ENCODE peak calls at places on chromosome 14, in nine cellular contexts. D, C, Q, M, X, W, U, S and I are unnamed samples.

GRCh38 chr14:69559581-69560011 is 15.1 kb downstream of the CCDC177 start:
- DNase-seq in U (peak; percentile 52), M (peak; percentile 42), D (no peak), W (no peak), Q (no peak), X (peak; percentile 26), C (no peak), S (no peak), I (no peak)

GRCh38 chr14:98259881-98260280 is 1012.1 kb downstream of the BCL11B start:
- DNase-seq in W (no peak), C (no peak), X (no peak), Q (no peak), S (no peak), U (no peak), M (no peak), D (no peak), I (no peak)

GRCh38 chr14:91225025-91225424 is 19.5 kb downstream of the GPR68 start:
- DNase-seq in S (no peak), W (no peak), U (no peak), M (peak; percentile 6), D (no peak), Q (no peak), C (no peak), X (peak; percentile 49), I (no peak)

GRCh38 chr14:91947196-91948184 is at the start of gene FBLN5:
- DNase-seq in U (no peak), Q (peak; percentile 84), D (no peak), M (peak; percentile 69), W (peak; percentile 22), C (no peak), S (peak; percentile 24), X (peak; percentile 56), I (peak; percentile 24)

GRCh38 chr14:37399517-37399916 is 195.5 kb downstream of the FOXA1 start:
- DNase-seq in W (no peak), C (no peak), D (no peak), Q (no peak), M (no peak), U (no peak), S (no peak), X (no peak), I (no peak)

GRCh38 chr14:69763761-69764510 is 3.0 kb upstream of the SRSF5 start:
- DNase-seq in W (no peak), X (no peak), Q (no peak), C (no peak), M (no peak), S (no peak), U (no peak), D (no peak), I (no peak)

GRCh38 chr14:29069228-29069627 is 302.6 kb downstream of the FOXG1 start:
- DNase-seq in W (no peak), U (no peak), Q (no peak), M (no peak), D (no peak), S (no peak), C (no peak), X (no peak), I (no peak)

GRCh38 chr14:22996823-22997301 is 13.1 kb downstream of the C14orf93 start:
- DNase-seq in C (no peak), W (no peak), S (no peak), Q (peak; percentile 72), D (no peak), X (no peak), U (no peak), M (no peak), I (no peak)

GRCh38 chr14:60589442-60589841 is 59.8 kb downstream of the SIX1 start:
- DNase-seq in C (no peak), Q (no peak), S (no peak), M (no peak), W (no peak), U (no peak), D (no peak), X (no peak), I (no peak)

GRCh38 chr14:92558319-92558718 is 44.7 kb downstream of the RIN3 start:
- DNase-seq in C (no peak), X (no peak), U (no peak), S (no peak), Q (no peak), M (no peak), W (no peak), D (no peak), I (no peak)

GRCh38 chr14:76467843-76468242 is 91.9 kb downstream of the ESRRB start:
- DNase-seq in Q (no peak), M (no peak), C (no peak), S (no peak), W (no peak), U (no peak), D (no peak), X (no peak), I (no peak)

GRCh38 chr14:101962503-101962874 is 1.9 kb upstream of the DYNC1H1 start:
- DNase-seq in C (no peak), D (no peak), X (peak; percentile 92), U (no peak), Q (peak; percentile 56), M (peak; percentile 77), W (no peak), S (no peak), I (no peak)

GRCh38 chr14:61536661-61537566 is 158.4 kb upstream of the HIF1A start:
- DNase-seq in S (no peak), X (no peak), Q (no peak), U (no peak), W (no peak), C (no peak), M (no peak), D (no peak), I (no peak)

GRCh38 chr14:59020382-59020781 is 168.1 kb upstream of the DAAM1 start:
- DNase-seq in S (no peak), W (no peak), Q (no peak), D (no peak), M (peak; percentile 37), C (no peak), U (no peak), X (peak; percentile 44), I (no peak)

GRCh38 chr14:68781161-68782021 is 11.5 kb downstream of the ZFP36L1 start:
- DNase-seq in U (no peak), X (no peak), Q (peak; percentile 58), M (peak; percentile 36), S (no peak), W (peak; percentile 60), D (no peak), C (no peak), I (peak; percentile 54)

GRCh38 chr14:23321572-23322547 is 603 bp downstream of the PABPN1 start:
- DNase-seq in W (peak; percentile 20), S (peak; percentile 34), M (peak; percentile 69), Q (no peak), D (no peak), C (no peak), X (peak; percentile 58), U (peak; percentile 44), I (peak; percentile 51)

GRCh38 chr14:79567306-79567705 is 644.0 kb downstream of the DIO2 start:
- DNase-seq in W (no peak), C (no peak), U (no peak), D (no peak), S (no peak), X (no peak), Q (no peak), M (no peak), I (no peak)

GRCh38 chr14:74302160-74302628 is 540 bp downstream of the ABCD4 start:
- DNase-seq in S (no peak), W (no peak), D (no peak), Q (no peak), C (no peak), M (peak; percentile 56), U (no peak), X (peak; percentile 56), I (no peak)

GRCh38 chr14:92923744-92924103 is 774 bp downstream of the CHGA start:
- DNase-seq in Q (no peak), M (no peak), D (no peak), W (no peak), U (no peak), S (no peak), X (no peak), C (no peak), I (no peak)

GRCh38 chr14:74763803-74764531 is 851 bp downstream of the YLPM1 start:
- DNase-seq in X (peak; percentile 16), M (peak; percentile 30), C (no peak), D (no peak), W (no peak), U (no peak), S (no peak), Q (no peak), I (no peak)

GRCh38 chr14:47425302-47425701 is 250.1 kb downstream of the MDGA2 start:
- DNase-seq in C (no peak), D (no peak), W (no peak), S (no peak), X (no peak), Q (no peak), U (no peak), M (no peak), I (no peak)

GRCh38 chr14:71328183-71328582 is 420.9 kb downstream of the PCNX1 start:
- DNase-seq in D (no peak), M (no peak), Q (no peak), C (no peak), U (no peak), X (no peak), W (no peak), S (no peak), I (no peak)

GRCh38 chr14:72665259-72665658 is 228.6 kb downstream of the DPF3 start:
- DNase-seq in Q (no peak), C (no peak), S (no peak), M (no peak), W (no peak), X (peak; percentile 96), U (no peak), D (no peak), I (no peak)

GRCh38 chr14:73452341-73453191 is 5.8 kb downstream of the NUMB start:
- DNase-seq in D (no peak), S (no peak), W (no peak), X (peak; percentile 79), Q (no peak), M (no peak), U (no peak), C (no peak), I (no peak)

GRCh38 chr14:41668346-41668745 is 61.7 kb downstream of the LRFN5 start:
- DNase-seq in X (no peak), M (no peak), W (no peak), S (no peak), U (no peak), Q (no peak), D (no peak), C (no peak), I (no peak)

GRCh38 chr14:79630561-79630960 is 580.7 kb downstream of the DIO2 start:
- DNase-seq in X (no peak), Q (no peak), D (no peak), U (no peak), M (no peak), C (no peak), S (no peak), W (no peak), I (no peak)

GRCh38 chr14:34023824-34024767 is 73.2 kb upstream of the EGLN3 start:
- DNase-seq in M (peak; percentile 70), X (no peak), Q (no peak), W (no peak), U (no peak), D (no peak), C (no peak), S (no peak), I (no peak)